ENCODE peak calls at places on chromosomes 13 and 19, in five cellular contexts. K is neural crest cell; T is stimulated activated CD8-positive, alpha-beta memory T cell treated with anti-CD3 and anti-CD28 coated beads, Interleukin-15, amount 100 ng/mL, for 1 hour; N is H7; W is SJSA1. S is an unnamed sample.

GRCh38 chr13:75101997-75102720 is 379.8 kb downstream of the TBC1D4 start:
- DNase-seq in K (no peak), T (no peak), N (peak), W (no peak), S (no peak)

GRCh38 chr19:41537789-41538188 is 38.2 kb upstream of the CEACAM21 start:
- DNase-seq in K (no peak), T (no peak), N (no peak), W (no peak), S (no peak)

GRCh38 chr13:23867027-23867491 is 22.1 kb downstream of the MIPEP start:
- DNase-seq in K (no peak), T (no peak), N (no peak), W (no peak), S (no peak)

GRCh38 chr13:52084971-52085370 is 43.9 kb downstream of the NEK5 start:
- DNase-seq in K (no peak), T (no peak), N (no peak), W (no peak), S (no peak)

GRCh38 chr13:101474419-101474957 is 22.0 kb downstream of the ITGBL1 start:
- DNase-seq in K (peak), T (no peak), N (no peak), W (peak), S (no peak)

GRCh38 chr19:48772503-48772953 is 17.2 kb downstream of the FGF21 start:
- DNase-seq in K (no peak), T (no peak), N (no peak), W (no peak), S (no peak)

GRCh38 chr19:4343845-4344713 is 717 bp downstream of the MPND start:
- DNase-seq in K (no peak), T (no peak), N (no peak), W (peak), S (no peak)

GRCh38 chr19:13835791-13836723 is 40.8 kb downstream of the ZSWIM4 start:
- DNase-seq in K (no peak), T (no peak), N (peak), W (no peak), S (no peak)

GRCh38 chr13:64849174-64849573 is 2381.0 kb downstream of the PCDH9 start:
- DNase-seq in K (no peak), T (no peak), N (no peak), W (no peak), S (no peak)

GRCh38 chr19:42402376-42403116 is 12.4 kb upstream of the CNFN start:
- DNase-seq in K (no peak), T (no peak), N (peak), W (no peak), S (no peak)

GRCh38 chr19:40217921-40218890 is at the start of gene TTC9B:
- DNase-seq in K (peak), T (peak), N (peak), W (peak), S (peak)

GRCh38 chr13:110524484-110525254 is 36.9 kb downstream of the RAB20 start:
- DNase-seq in K (no peak), T (no peak), N (no peak), W (no peak), S (no peak)

GRCh38 chr13:34207334-34207733 is 389.4 kb downstream of the RFC3 start:
- DNase-seq in K (no peak), T (no peak), N (no peak), W (peak), S (no peak)

GRCh38 chr13:111394211-111394922 is 73.9 kb downstream of the TEX29 start:
- DNase-seq in K (no peak), T (no peak), N (no peak), W (peak), S (no peak)

GRCh38 chr13:44050450-44051063 is 170.9 kb downstream of the LACC1 start:
- DNase-seq in K (no peak), T (no peak), N (no peak), W (no peak), S (no peak)

GRCh38 chr13:38255600-38255999 is 94.1 kb upstream of the UFM1 start:
- DNase-seq in K (no peak), T (no peak), N (no peak), W (no peak), S (no peak)

GRCh38 chr13:21297452-21297851 is 121.0 kb downstream of the MRPL57 start:
- DNase-seq in K (no peak), T (no peak), N (no peak), W (no peak), S (no peak)

GRCh38 chr19:15461694-15462093 is 2.6 kb downstream of the RASAL3 start:
- DNase-seq in K (no peak), T (no peak), N (no peak), W (no peak), S (no peak)

GRCh38 chr19:42252365-42253244 is 2.3 kb downstream of the ERF start:
- DNase-seq in K (peak), T (no peak), N (peak), W (no peak), S (no peak)

GRCh38 chr13:20514866-20515265 is 10.8 kb downstream of the CRYL1 start:
- DNase-seq in K (no peak), T (no peak), N (no peak), W (no peak), S (no peak)

GRCh38 chr19:2405256-2405655 is 22.1 kb downstream of the TIMM13 start:
- DNase-seq in K (no peak), T (no peak), N (no peak), W (no peak), S (no peak)

GRCh38 chr13:63853816-63854215 is 2438.2 kb upstream of the PCDH20 start:
- DNase-seq in K (no peak), T (no peak), N (no peak), W (no peak), S (no peak)

GRCh38 chr19:47044946-47045866 is 3.2 kb downstream of the TMEM160 start:
- DNase-seq in K (no peak), T (no peak), N (no peak), W (no peak), S (no peak)

GRCh38 chr13:59680429-59681024 is 483.2 kb downstream of the DIAPH3 start:
- DNase-seq in K (no peak), T (no peak), N (no peak), W (no peak), S (no peak)

GRCh38 chr13:99477493-99477892 is 23.8 kb upstream of the TM9SF2 start:
- DNase-seq in K (no peak), T (no peak), N (no peak), W (no peak), S (no peak)

GRCh38 chr19:48182434-48182833 is 12.0 kb downstream of the ZSWIM9 start:
- DNase-seq in K (no peak), T (no peak), N (peak), W (no peak), S (no peak)

GRCh38 chr19:16736709-16737108 is 17.1 kb downstream of the NWD1 start:
- DNase-seq in K (no peak), T (no peak), N (no peak), W (no peak), S (no peak)

GRCh38 chr13:63075126-63075525 is 1659.5 kb upstream of the PCDH20 start:
- DNase-seq in K (no peak), T (no peak), N (no peak), W (no peak), S (no peak)

GRCh38 chr19:38971672-38972071 is 3.9 kb downstream of the FBXO17 start:
- DNase-seq in K (no peak), T (no peak), N (no peak), W (no peak), S (no peak)

GRCh38 chr19:591099-591958 is 1.6 kb downstream of the HCN2 start:
- DNase-seq in K (peak), T (no peak), N (peak), W (no peak), S (no peak)

GRCh38 chr13:112947796-112948195 is 21.2 kb upstream of the MCF2L start:
- DNase-seq in K (no peak), T (no peak), N (no peak), W (no peak), S (no peak)

GRCh38 chr13:37966266-37966665 is 96.7 kb upstream of the TRPC4 start:
- DNase-seq in K (no peak), T (no peak), N (no peak), W (no peak), S (no peak)

GRCh38 chr19:31276831-31277230 is 72.4 kb downstream of the TSHZ3 start:
- DNase-seq in K (no peak), T (no peak), N (no peak), W (no peak), S (no peak)

GRCh38 chr13:40189885-40190655 is 476.4 kb downstream of the FOXO1 start:
- DNase-seq in K (peak), T (no peak), N (peak), W (no peak), S (no peak)

GRCh38 chr13:62110079-62110478 is 694.4 kb upstream of the PCDH20 start:
- DNase-seq in K (no peak), T (no peak), N (no peak), W (no peak), S (no peak)

GRCh38 chr19:55406091-55406868 is 1.3 kb downstream of the UBE2S start:
- DNase-seq in K (no peak), T (no peak), N (no peak), W (no peak), S (no peak)

GRCh38 chr19:45782820-45783785 is 813 bp upstream of the DMPK start:
- DNase-seq in K (no peak), T (no peak), N (peak), W (peak), S (no peak)

S was measured in activated T-helper 1 cell treated with anti-CD3 and anti-CD28 coated beads, Interleukin-2, amount 50 U/mL, for 16 hours.